ENCODE peak calls at places on chromosome 18, in five cellular contexts. S, H, Z, U and N are unnamed samples.
A peak's percentile ranks its signal among the peaks of the same experiment; 100 is the strongest.

GRCh38 chr18:37188016-37188791 is 359.3 kb downstream of the KIAA1328 start:
- DNase-seq in H (no peak), U (no peak), Z (no peak), S (no peak), N (no peak)

GRCh38 chr18:79902640-79903039 is 48.8 kb downstream of the SLC66A2 start:
- DNase-seq in U (no peak), S (no peak), Z (no peak), H (no peak), N (no peak)

GRCh38 chr18:79628416-79629248 is 51.0 kb upstream of the CTDP1 start:
- DNase-seq in Z (no peak), U (no peak), H (no peak), S (no peak), N (no peak)

GRCh38 chr18:34595673-34596072 is 114.4 kb upstream of the DTNA start:
- DNase-seq in Z (peak; percentile 20), U (no peak), H (no peak), S (no peak), N (no peak)

GRCh38 chr18:51921862-51922261 is 418.1 kb upstream of the DCC start:
- DNase-seq in U (no peak), Z (no peak), S (no peak), H (no peak), N (no peak)

GRCh38 chr18:12296457-12296856 is 11.6 kb upstream of the TUBB6 start:
- DNase-seq in Z (no peak), S (no peak), U (no peak), H (no peak), N (no peak)

GRCh38 chr18:26468931-26469340 is 79.4 kb downstream of the KCTD1 start:
- DNase-seq in U (no peak), S (peak; percentile 85), H (no peak), Z (peak; percentile 36), N (no peak)

GRCh38 chr18:72692086-72692485 is 147.9 kb upstream of the CBLN2 start:
- DNase-seq in Z (no peak), S (no peak), U (no peak), H (peak; percentile 39), N (no peak)

GRCh38 chr18:61236476-61237057 is 96.7 kb upstream of the CDH20 start:
- DNase-seq in H (no peak), Z (no peak), U (no peak), S (no peak), N (no peak)

GRCh38 chr18:22551536-22552151 is 133.9 kb upstream of the CTAGE1 start:
- DNase-seq in H (no peak), S (no peak), Z (no peak), U (no peak), N (no peak)

GRCh38 chr18:34370704-34371405 is 146.1 kb upstream of the NOL4 start:
- DNase-seq in S (no peak), U (no peak), H (no peak), Z (no peak), N (no peak)

DNA sequence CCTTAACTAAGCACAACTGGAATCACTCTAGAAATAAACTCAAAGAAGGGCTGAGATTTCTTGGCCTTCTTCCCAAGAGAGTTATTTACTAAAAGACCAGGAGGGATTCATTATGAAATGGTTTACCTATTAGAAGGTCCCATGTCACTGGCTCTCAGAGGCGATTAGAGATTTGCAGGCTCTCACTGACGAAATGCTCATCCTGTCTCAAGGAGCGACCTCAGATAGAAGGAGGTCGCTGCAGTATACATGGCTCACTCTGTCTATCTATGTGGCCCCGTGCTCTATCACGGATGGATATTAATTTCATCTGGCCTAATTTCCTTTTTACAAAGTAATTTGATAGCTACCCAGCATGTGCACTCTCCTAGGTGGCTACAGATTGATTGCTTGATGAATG is 9.2 kb downstream of the SMIM21 start:
- DNase-seq in Z (no peak), U (no peak), S (no peak), H (no peak), N (no peak)
- TF ChIP-seq SUZ12 in Z (no peak), U (no peak), S (no peak), H (no peak), N (no peak)

GRCh38 chr18:74334242-74334893 is 18.7 kb downstream of the C18orf63 start:
- DNase-seq in U (no peak), S (no peak), H (no peak), Z (no peak), N (no peak)

GRCh38 chr18:74336656-74337055 is 21.0 kb downstream of the C18orf63 start:
- DNase-seq in U (no peak), H (no peak), S (no peak), Z (no peak), N (no peak)

GRCh38 chr18:74337912-74338309 is 22.3 kb downstream of the C18orf63 start:
- DNase-seq in U (no peak), H (no peak), S (no peak), Z (no peak), N (no peak)

GRCh38 chr18:74333091-74333490 is 17.5 kb downstream of the C18orf63 start:
- DNase-seq in U (no peak), S (no peak), Z (no peak), H (no peak), N (no peak)

DNA sequence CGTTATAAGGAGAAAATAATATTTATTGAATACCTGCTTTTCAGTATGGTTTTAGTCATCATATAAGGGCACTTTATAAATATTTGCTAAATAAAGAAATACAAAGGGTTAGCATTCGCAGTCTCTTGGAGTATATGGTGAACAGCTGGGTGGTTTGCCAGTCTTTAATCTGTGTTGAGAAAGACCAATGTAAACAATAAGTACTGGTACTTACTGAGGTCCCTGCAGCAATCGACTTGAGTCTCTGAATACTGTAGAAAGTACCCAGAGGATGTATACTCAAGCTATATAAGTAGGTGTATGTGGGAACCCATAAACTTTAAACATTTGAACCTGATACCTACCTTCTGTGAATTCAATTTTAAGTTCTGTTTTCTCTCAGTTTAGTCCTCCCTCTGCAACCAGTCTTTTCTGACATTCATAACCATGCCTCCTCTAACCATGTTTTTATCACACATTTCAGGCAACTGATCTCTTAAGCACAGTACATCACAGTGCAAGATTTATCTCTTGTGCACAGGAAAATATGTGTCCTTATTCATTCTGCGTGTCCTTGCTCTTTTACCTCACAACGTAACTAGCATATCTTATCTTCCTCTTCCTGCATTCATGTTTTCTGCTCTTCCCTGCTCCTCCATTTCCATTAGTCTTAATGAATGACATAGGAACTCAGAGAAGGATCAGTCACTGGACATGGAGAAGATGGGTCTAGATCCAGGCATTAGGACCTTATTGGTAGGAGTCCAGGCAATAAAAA is 21.7 kb downstream of the C18orf63 start:
- DNase-seq in U (no peak), H (no peak), Z (no peak), S (no peak), N (no peak)
- TF ChIP-seq SUZ12 in U (no peak), H (no peak), Z (no peak), S (no peak), N (no peak)

GRCh38 chr18:64747803-64748202 is 598.9 kb upstream of the LINC00305 start:
- DNase-seq in H (no peak), S (no peak), U (no peak), Z (no peak), N (no peak)
- TF ChIP-seq SUZ12 in H (no peak), S (no peak), U (no peak), Z (no peak), N (no peak)

DNA sequence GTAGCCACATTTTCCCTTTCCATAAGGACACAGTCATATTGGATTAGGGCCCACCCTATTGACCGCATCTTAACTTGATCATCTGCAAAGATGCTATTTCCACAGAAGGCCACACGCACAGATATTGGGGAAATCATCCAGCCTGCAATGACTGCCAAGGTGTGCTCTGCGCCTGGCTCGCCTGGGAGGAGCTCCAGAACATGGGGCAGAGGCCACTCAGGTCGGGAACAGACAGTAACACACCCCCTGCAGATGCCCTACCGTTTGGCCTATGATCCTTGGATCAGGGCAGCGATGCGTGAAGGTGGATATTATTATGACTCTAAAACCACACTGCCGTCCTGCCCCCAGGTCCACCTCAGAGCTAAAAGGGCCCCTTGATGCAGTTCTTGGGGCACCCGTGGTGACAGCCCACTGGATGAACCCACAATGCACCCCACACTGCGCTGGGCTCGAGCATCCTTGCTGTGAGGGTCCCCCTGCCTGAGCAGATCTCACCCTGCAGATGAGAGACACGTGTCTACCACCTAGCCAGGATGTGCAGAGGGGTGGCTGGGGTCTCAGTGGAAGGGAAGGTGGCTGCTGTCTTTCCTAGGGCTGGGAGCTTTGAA is 72.9 kb upstream of the ZNF516 start:
- DNase-seq in H (no peak), Z (no peak), U (no peak), S (no peak), N (no peak)
- TF ChIP-seq SUZ12 in H (no peak), Z (no peak), U (no peak), S (no peak), N (no peak)

DNA sequence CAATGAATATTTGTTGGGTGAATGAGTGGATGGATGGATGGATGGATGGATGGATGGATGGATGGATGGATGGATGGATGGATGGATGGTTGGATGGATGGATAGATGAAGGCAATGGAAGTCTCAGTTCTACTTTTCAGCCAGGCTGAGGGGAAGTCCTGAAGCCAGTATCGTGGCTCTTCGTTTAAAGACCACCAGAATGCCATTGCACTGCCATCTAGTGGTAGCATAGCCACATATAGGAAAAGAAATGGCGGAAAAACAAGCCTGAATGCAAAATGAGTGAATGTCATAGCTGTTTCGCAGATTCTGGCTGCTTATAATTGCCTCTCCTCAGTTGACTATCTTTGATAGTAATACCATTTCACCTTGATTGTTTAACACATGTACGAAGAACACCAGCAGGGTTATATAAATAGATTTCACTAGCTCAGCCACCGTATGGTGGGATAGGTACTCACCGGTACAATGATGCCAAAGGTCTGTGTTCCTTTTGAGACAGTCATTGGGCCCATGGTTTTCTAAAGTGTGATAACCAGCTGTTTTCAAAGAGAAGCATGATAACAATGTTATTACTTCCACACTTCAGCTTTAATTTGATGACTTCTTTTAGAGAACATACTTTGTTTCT is 62.3 kb upstream of the GREB1L start:
- DNase-seq in H (no peak), S (peak; percentile 79), U (peak; percentile 32), Z (peak; percentile 52), N (peak; percentile 44)
- TF ChIP-seq SUZ12 in H (no peak), S (no peak), U (no peak), Z (no peak), N (no peak)

DNA sequence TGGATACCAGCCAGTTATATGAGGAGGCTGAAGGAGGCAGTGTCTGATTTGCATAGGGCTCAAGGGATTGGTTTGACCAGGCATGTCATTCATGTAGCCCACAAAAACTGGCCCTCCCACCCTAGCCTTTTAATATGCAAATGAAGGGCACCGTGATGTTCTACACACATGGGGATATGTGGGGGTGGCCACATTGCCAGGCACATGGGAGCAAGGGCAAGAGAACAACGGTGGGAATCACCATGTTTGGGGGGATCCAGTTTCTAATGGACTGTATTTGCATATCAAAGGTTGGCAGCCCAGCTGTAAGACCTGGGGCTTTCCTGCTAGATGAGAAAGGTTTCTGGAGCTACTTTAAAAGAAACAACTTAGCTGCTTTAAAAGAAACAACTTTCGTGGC is 65.1 kb upstream of the SLC25A52 start:
- DNase-seq in H (peak; percentile 88), U (peak; percentile 31), S (no peak), Z (no peak), N (peak; percentile 90)
- TF ChIP-seq SUZ12 in H (no peak), U (no peak), S (no peak), Z (no peak), N (no peak)